ENCODE peak calls at places on chromosomes 13 and 19, in ten cellular contexts. One of them, this sample, is unnamed.
A peak's percentile ranks its signal among the peaks of the same experiment; 100 is the strongest.

GRCh38 chr19:31596751-31597150 is 247.5 kb upstream of the TSHZ3 start:
- DNase-seq in GM19239: no peak
- DNase-seq in choroid plexus epithelial cell: no peak
- DNase-seq in upper lobe of right lung: no peak
- DNase-seq in heart left ventricle: no peak
- DNase-seq in skeletal muscle cell: no peak
- DNase-seq in HTR-8/SVneo: no peak
- DNase-seq in frontal cortex: no peak
- DNase-seq in GM04504: no peak
- DNase-seq in T-helper 2 cell: no peak
- DNase-seq in this sample: no peak

GRCh38 chr19:19103167-19103566 is 35.1 kb downstream of the TMEM161A start:
- DNase-seq in GM19239: no peak
- DNase-seq in choroid plexus epithelial cell: no peak
- DNase-seq in upper lobe of right lung: no peak
- DNase-seq in heart left ventricle: no peak
- DNase-seq in skeletal muscle cell: no peak
- DNase-seq in HTR-8/SVneo: no peak
- DNase-seq in frontal cortex: no peak
- DNase-seq in GM04504: no peak
- DNase-seq in T-helper 2 cell: no peak
- DNase-seq in this sample: no peak

GRCh38 chr19:49713236-49713845 is 22.4 kb downstream of the CPT1C start:
- DNase-seq in GM19239: no peak
- DNase-seq in choroid plexus epithelial cell: no peak
- DNase-seq in upper lobe of right lung: no peak
- DNase-seq in heart left ventricle: no peak
- DNase-seq in skeletal muscle cell: no peak
- DNase-seq in HTR-8/SVneo: no peak
- DNase-seq in frontal cortex: no peak
- DNase-seq in GM04504: no peak
- DNase-seq in T-helper 2 cell: no peak
- DNase-seq in this sample: no peak

GRCh38 chr13:34833562-34834182 is 108.4 kb upstream of the NBEA start:
- DNase-seq in GM19239: no peak
- DNase-seq in choroid plexus epithelial cell: peak; percentile 13
- DNase-seq in upper lobe of right lung: no peak
- DNase-seq in heart left ventricle: no peak
- DNase-seq in skeletal muscle cell: no peak
- DNase-seq in HTR-8/SVneo: no peak
- DNase-seq in frontal cortex: no peak
- DNase-seq in GM04504: no peak
- DNase-seq in T-helper 2 cell: no peak
- DNase-seq in this sample: no peak

GRCh38 chr13:83168575-83168974 is 713.7 kb downstream of the SLITRK1 start:
- DNase-seq in GM19239: no peak
- DNase-seq in choroid plexus epithelial cell: peak; percentile 4
- DNase-seq in upper lobe of right lung: no peak
- DNase-seq in heart left ventricle: no peak
- DNase-seq in skeletal muscle cell: no peak
- DNase-seq in HTR-8/SVneo: no peak
- DNase-seq in frontal cortex: no peak
- DNase-seq in GM04504: no peak
- DNase-seq in T-helper 2 cell: no peak
- DNase-seq in this sample: peak; percentile 7

GRCh38 chr13:20174656-20175405 is 14.0 kb upstream of the GJA3 start:
- DNase-seq in GM19239: no peak
- DNase-seq in choroid plexus epithelial cell: peak; percentile 86
- DNase-seq in upper lobe of right lung: peak; percentile 90
- DNase-seq in heart left ventricle: peak; percentile 54
- DNase-seq in skeletal muscle cell: peak; percentile 77
- DNase-seq in HTR-8/SVneo: peak; percentile 76
- DNase-seq in frontal cortex: no peak
- DNase-seq in GM04504: peak; percentile 88
- DNase-seq in T-helper 2 cell: peak; percentile 62
- DNase-seq in this sample: peak; percentile 91

GRCh38 chr19:33273881-33274662 is 28.3 kb downstream of the CEBPA start:
- DNase-seq in GM19239: no peak
- DNase-seq in choroid plexus epithelial cell: peak; percentile 92
- DNase-seq in upper lobe of right lung: no peak
- DNase-seq in heart left ventricle: no peak
- DNase-seq in skeletal muscle cell: peak; percentile 95
- DNase-seq in HTR-8/SVneo: peak; percentile 40
- DNase-seq in frontal cortex: no peak
- DNase-seq in GM04504: peak; percentile 72
- DNase-seq in T-helper 2 cell: peak; percentile 55
- DNase-seq in this sample: peak; percentile 94

GRCh38 chr19:28530406-28531035 is 682.4 kb downstream of the UQCRFS1 start:
- DNase-seq in GM19239: no peak
- DNase-seq in choroid plexus epithelial cell: no peak
- DNase-seq in upper lobe of right lung: no peak
- DNase-seq in heart left ventricle: no peak
- DNase-seq in skeletal muscle cell: no peak
- DNase-seq in HTR-8/SVneo: no peak
- DNase-seq in frontal cortex: no peak
- DNase-seq in GM04504: no peak
- DNase-seq in T-helper 2 cell: no peak
- DNase-seq in this sample: no peak

GRCh38 chr13:113114511-113115362 is 7.9 kb upstream of the F10 start:
- DNase-seq in GM19239: no peak
- DNase-seq in choroid plexus epithelial cell: no peak
- DNase-seq in upper lobe of right lung: no peak
- DNase-seq in heart left ventricle: peak; percentile 0
- DNase-seq in skeletal muscle cell: no peak
- DNase-seq in HTR-8/SVneo: no peak
- DNase-seq in frontal cortex: no peak
- DNase-seq in GM04504: no peak
- DNase-seq in T-helper 2 cell: no peak
- DNase-seq in this sample: no peak

GRCh38 chr13:44601596-44601995 is 25.5 kb upstream of the TSC22D1 start:
- DNase-seq in GM19239: no peak
- DNase-seq in choroid plexus epithelial cell: no peak
- DNase-seq in upper lobe of right lung: no peak
- DNase-seq in heart left ventricle: no peak
- DNase-seq in skeletal muscle cell: no peak
- DNase-seq in HTR-8/SVneo: no peak
- DNase-seq in frontal cortex: no peak
- DNase-seq in GM04504: no peak
- DNase-seq in T-helper 2 cell: no peak
- DNase-seq in this sample: no peak

GRCh38 chr19:49421039-49421877 is 2.0 kb downstream of the PTH2 start:
- DNase-seq in GM19239: no peak
- DNase-seq in choroid plexus epithelial cell: peak; percentile 55
- DNase-seq in upper lobe of right lung: peak; percentile 84
- DNase-seq in heart left ventricle: peak; percentile 72
- DNase-seq in skeletal muscle cell: no peak
- DNase-seq in HTR-8/SVneo: no peak
- DNase-seq in frontal cortex: peak; percentile 69
- DNase-seq in GM04504: no peak
- DNase-seq in T-helper 2 cell: peak; percentile 47
- DNase-seq in this sample: peak; percentile 63

GRCh38 chr13:46899801-46900200 is 2.9 kb upstream of the HTR2A start:
- DNase-seq in GM19239: no peak
- DNase-seq in choroid plexus epithelial cell: no peak
- DNase-seq in upper lobe of right lung: no peak
- DNase-seq in heart left ventricle: no peak
- DNase-seq in skeletal muscle cell: no peak
- DNase-seq in HTR-8/SVneo: no peak
- DNase-seq in frontal cortex: no peak
- DNase-seq in GM04504: no peak
- DNase-seq in T-helper 2 cell: no peak
- DNase-seq in this sample: no peak

GRCh38 chr13:112837371-112838037 is 131.5 kb upstream of the MCF2L start:
- DNase-seq in GM19239: no peak
- DNase-seq in choroid plexus epithelial cell: no peak
- DNase-seq in upper lobe of right lung: no peak
- DNase-seq in heart left ventricle: peak; percentile 43
- DNase-seq in skeletal muscle cell: no peak
- DNase-seq in HTR-8/SVneo: no peak
- DNase-seq in frontal cortex: no peak
- DNase-seq in GM04504: peak; percentile 34
- DNase-seq in T-helper 2 cell: no peak
- DNase-seq in this sample: peak; percentile 87

GRCh38 chr19:41416194-41416674 is 10.9 kb downstream of the B3GNT8 start:
- DNase-seq in GM19239: no peak
- DNase-seq in choroid plexus epithelial cell: no peak
- DNase-seq in upper lobe of right lung: peak; percentile 89
- DNase-seq in heart left ventricle: no peak
- DNase-seq in skeletal muscle cell: no peak
- DNase-seq in HTR-8/SVneo: no peak
- DNase-seq in frontal cortex: no peak
- DNase-seq in GM04504: no peak
- DNase-seq in T-helper 2 cell: no peak
- DNase-seq in this sample: no peak

GRCh38 chr19:604355-604754 is 14.7 kb downstream of the HCN2 start:
- DNase-seq in GM19239: no peak
- DNase-seq in choroid plexus epithelial cell: no peak
- DNase-seq in upper lobe of right lung: no peak
- DNase-seq in heart left ventricle: no peak
- DNase-seq in skeletal muscle cell: no peak
- DNase-seq in HTR-8/SVneo: no peak
- DNase-seq in frontal cortex: no peak
- DNase-seq in GM04504: no peak
- DNase-seq in T-helper 2 cell: peak; percentile 52
- DNase-seq in this sample: no peak

GRCh38 chr19:50252111-50252886 is 48.9 kb downstream of the MYH14 start:
- DNase-seq in GM19239: no peak
- DNase-seq in choroid plexus epithelial cell: peak; percentile 13
- DNase-seq in upper lobe of right lung: no peak
- DNase-seq in heart left ventricle: no peak
- DNase-seq in skeletal muscle cell: no peak
- DNase-seq in HTR-8/SVneo: peak; percentile 43
- DNase-seq in frontal cortex: no peak
- DNase-seq in GM04504: no peak
- DNase-seq in T-helper 2 cell: peak; percentile 13
- DNase-seq in this sample: no peak

GRCh38 chr13:67408823-67409222 is 178.7 kb upstream of the PCDH9 start:
- DNase-seq in GM19239: no peak
- DNase-seq in choroid plexus epithelial cell: peak; percentile 95
- DNase-seq in upper lobe of right lung: no peak
- DNase-seq in heart left ventricle: no peak
- DNase-seq in skeletal muscle cell: peak; percentile 83
- DNase-seq in HTR-8/SVneo: no peak
- DNase-seq in frontal cortex: no peak
- DNase-seq in GM04504: no peak
- DNase-seq in T-helper 2 cell: no peak
- DNase-seq in this sample: no peak

This sample was measured in fibroblast of the aortic adventitia.